ENCODE peak calls at places on chromosome 4, in seven cellular contexts. A, C, T, Y, U, B and D are unnamed samples.

GRCh38 chr4:128427832-128428366 is 140.3 kb upstream of the PGRMC2 start:
- DNase-seq in A (peak; percentile 57), C (peak; percentile 73), T (peak; percentile 50), Y (no peak), U (peak; percentile 43), B (no peak), D (peak; percentile 74)

GRCh38 chr4:99209671-99210070 is 9.4 kb downstream of the ADH6 start:
- DNase-seq in A (no peak), C (no peak), T (peak; percentile 45), Y (no peak), U (no peak), B (no peak), D (no peak)

GRCh38 chr4:33411182-33411581 is 2691.0 kb downstream of the PCDH7 start:
- DNase-seq in A (no peak), C (no peak), T (no peak), Y (no peak), U (peak; percentile 81), B (no peak), D (no peak)

GRCh38 chr4:183532823-183533222 is 28.0 kb downstream of the ING2 start:
- DNase-seq in A (no peak), C (no peak), T (peak; percentile 45), Y (no peak), U (no peak), B (no peak), D (no peak)

GRCh38 chr4:96016615-96017299 is 176.9 kb downstream of the PDHA2 start:
- DNase-seq in A (no peak), C (no peak), T (no peak), Y (no peak), U (peak; percentile 2), B (no peak), D (no peak)

GRCh38 chr4:60847614-60848013 is 352.5 kb upstream of the ADGRL3 start:
- DNase-seq in A (no peak), C (no peak), T (no peak), Y (no peak), U (no peak), B (no peak), D (no peak)

GRCh38 chr4:184593461-184593860 is 55.8 kb downstream of the CASP3 start:
- DNase-seq in A (no peak), C (no peak), T (no peak), Y (no peak), U (no peak), B (no peak), D (no peak)

GRCh38 chr4:40525811-40526598 is 103.7 kb downstream of the RBM47 start:
- DNase-seq in A (no peak), C (peak; percentile 84), T (peak; percentile 45), Y (no peak), U (no peak), B (no peak), D (peak; percentile 68)

GRCh38 chr4:114890773-114891172 is 222.6 kb downstream of the NDST4 start:
- DNase-seq in A (no peak), C (no peak), T (no peak), Y (no peak), U (peak; percentile 75), B (no peak), D (no peak)

GRCh38 chr4:22897520-22898108 is 204.9 kb downstream of the GBA3 start:
- DNase-seq in A (no peak), C (no peak), T (no peak), Y (no peak), U (peak; percentile 53), B (no peak), D (peak; percentile 10)